ENCODE peak calls at places on chromosomes 2 and 18, in ten cellular contexts. One of them, this sample, is unnamed.

GRCh38 chr2:391658-392170 is 103.8 kb upstream of the ALKAL2 start:
- DNase-seq in GM06990: no peak
- DNase-seq in GM12865: no peak
- DNase-seq in right lobe of liver: no peak
- DNase-seq in SK-N-SH: no peak
- DNase-seq in chondrocyte: no peak
- DNase-seq in kidney epithelial cell: no peak
- DNase-seq in HFF-Myc: no peak
- DNase-seq in H1: no peak
- DNase-seq in upper lobe of left lung: no peak
- DNase-seq in this sample: no peak

GRCh38 chr2:224126001-224126400 is 86.9 kb upstream of the SERPINE2 start:
- DNase-seq in kidney epithelial cell: no peak
- DNase-seq in H1: no peak
- DNase-seq in upper lobe of left lung: peak
- DNase-seq in HFF-Myc: no peak
- DNase-seq in SK-N-SH: no peak
- DNase-seq in right lobe of liver: no peak
- DNase-seq in GM12865: no peak
- DNase-seq in GM06990: no peak
- DNase-seq in chondrocyte: no peak
- DNase-seq in this sample: no peak

GRCh38 chr18:76566987-76567386 is 71.9 kb upstream of the ZNF516 start:
- DNase-seq in SK-N-SH: no peak
- DNase-seq in chondrocyte: no peak
- DNase-seq in GM06990: no peak
- DNase-seq in GM12865: no peak
- DNase-seq in kidney epithelial cell: no peak
- DNase-seq in right lobe of liver: no peak
- DNase-seq in HFF-Myc: no peak
- DNase-seq in H1: no peak
- DNase-seq in upper lobe of left lung: no peak
- DNase-seq in this sample: no peak

GRCh38 chr2:22213237-22213636 is 1089.5 kb downstream of the TDRD15 start:
- DNase-seq in chondrocyte: no peak
- DNase-seq in kidney epithelial cell: no peak
- DNase-seq in SK-N-SH: no peak
- DNase-seq in H1: no peak
- DNase-seq in GM06990: no peak
- DNase-seq in right lobe of liver: no peak
- DNase-seq in upper lobe of left lung: no peak
- DNase-seq in HFF-Myc: no peak
- DNase-seq in GM12865: no peak
- DNase-seq in this sample: peak

GRCh38 chr2:30807249-30807648 is at the start of gene CAPN13:
- DNase-seq in SK-N-SH: no peak
- DNase-seq in H1: peak
- DNase-seq in GM06990: no peak
- DNase-seq in HFF-Myc: no peak
- DNase-seq in chondrocyte: no peak
- DNase-seq in GM12865: no peak
- DNase-seq in right lobe of liver: no peak
- DNase-seq in kidney epithelial cell: peak
- DNase-seq in upper lobe of left lung: no peak
- DNase-seq in this sample: no peak

GRCh38 chr2:38315707-38316333 is 61.3 kb downstream of the ATL2 start:
- DNase-seq in H1: no peak
- DNase-seq in GM06990: no peak
- DNase-seq in kidney epithelial cell: no peak
- DNase-seq in GM12865: peak
- DNase-seq in chondrocyte: no peak
- DNase-seq in HFF-Myc: peak
- DNase-seq in right lobe of liver: no peak
- DNase-seq in SK-N-SH: peak
- DNase-seq in upper lobe of left lung: no peak
- DNase-seq in this sample: no peak

GRCh38 chr2:47675196-47675825 is 107.6 kb upstream of the MSH6 start:
- DNase-seq in H1: no peak
- DNase-seq in right lobe of liver: no peak
- DNase-seq in chondrocyte: no peak
- DNase-seq in SK-N-SH: no peak
- DNase-seq in GM06990: no peak
- DNase-seq in GM12865: no peak
- DNase-seq in kidney epithelial cell: no peak
- DNase-seq in HFF-Myc: no peak
- DNase-seq in upper lobe of left lung: no peak
- DNase-seq in this sample: no peak

GRCh38 chr2:57880967-57881366 is 165.6 kb upstream of the VRK2 start:
- DNase-seq in GM12865: no peak
- DNase-seq in GM06990: no peak
- DNase-seq in HFF-Myc: no peak
- DNase-seq in SK-N-SH: no peak
- DNase-seq in kidney epithelial cell: no peak
- DNase-seq in H1: no peak
- DNase-seq in upper lobe of left lung: peak
- DNase-seq in chondrocyte: no peak
- DNase-seq in right lobe of liver: no peak
- DNase-seq in this sample: no peak

GRCh38 chr2:33437815-33438214 is 38.6 kb upstream of the RASGRP3 start:
- DNase-seq in HFF-Myc: no peak
- DNase-seq in H1: no peak
- DNase-seq in GM12865: no peak
- DNase-seq in right lobe of liver: no peak
- DNase-seq in SK-N-SH: no peak
- DNase-seq in kidney epithelial cell: no peak
- DNase-seq in chondrocyte: no peak
- DNase-seq in GM06990: no peak
- DNase-seq in upper lobe of left lung: no peak
- DNase-seq in this sample: no peak

GRCh38 chr2:201568217-201568820 is 75.0 kb downstream of the TMEM237 start:
- DNase-seq in H1: no peak
- DNase-seq in GM06990: no peak
- DNase-seq in chondrocyte: no peak
- DNase-seq in SK-N-SH: no peak
- DNase-seq in HFF-Myc: no peak
- DNase-seq in upper lobe of left lung: no peak
- DNase-seq in right lobe of liver: no peak
- DNase-seq in GM12865: no peak
- DNase-seq in kidney epithelial cell: no peak
- DNase-seq in this sample: no peak

GRCh38 chr2:241111443-241111810 is 9.3 kb upstream of the MTERF4 start:
- DNase-seq in chondrocyte: no peak
- DNase-seq in GM06990: peak
- DNase-seq in HFF-Myc: no peak
- DNase-seq in kidney epithelial cell: no peak
- DNase-seq in right lobe of liver: peak
- DNase-seq in GM12865: peak
- DNase-seq in upper lobe of left lung: peak
- DNase-seq in SK-N-SH: no peak
- DNase-seq in H1: no peak
- DNase-seq in this sample: no peak

GRCh38 chr2:26521054-26521912 is 43.4 kb upstream of the OTOF start:
- DNase-seq in upper lobe of left lung: no peak
- DNase-seq in GM06990: no peak
- DNase-seq in SK-N-SH: peak
- DNase-seq in kidney epithelial cell: no peak
- DNase-seq in HFF-Myc: no peak
- DNase-seq in GM12865: peak
- DNase-seq in right lobe of liver: no peak
- DNase-seq in H1: peak
- DNase-seq in chondrocyte: no peak
- DNase-seq in this sample: peak

GRCh38 chr2:239596792-239597191 is 196.0 kb upstream of the HDAC4 start:
- DNase-seq in GM06990: no peak
- DNase-seq in GM12865: no peak
- DNase-seq in right lobe of liver: no peak
- DNase-seq in upper lobe of left lung: no peak
- DNase-seq in SK-N-SH: no peak
- DNase-seq in kidney epithelial cell: no peak
- DNase-seq in HFF-Myc: no peak
- DNase-seq in chondrocyte: no peak
- DNase-seq in H1: no peak
- DNase-seq in this sample: no peak

GRCh38 chr18:50138181-50139064 is 56.5 kb downstream of the MYO5B start:
- DNase-seq in GM12865: no peak
- DNase-seq in SK-N-SH: no peak
- DNase-seq in chondrocyte: no peak
- DNase-seq in GM06990: no peak
- DNase-seq in upper lobe of left lung: peak
- DNase-seq in H1: no peak
- DNase-seq in HFF-Myc: no peak
- DNase-seq in right lobe of liver: no peak
- DNase-seq in kidney epithelial cell: no peak
- DNase-seq in this sample: no peak

GRCh38 chr2:16584094-16584493 is 81.5 kb downstream of the CYRIA start:
- DNase-seq in GM06990: no peak
- DNase-seq in H1: no peak
- DNase-seq in SK-N-SH: no peak
- DNase-seq in GM12865: no peak
- DNase-seq in right lobe of liver: no peak
- DNase-seq in HFF-Myc: no peak
- DNase-seq in chondrocyte: no peak
- DNase-seq in kidney epithelial cell: no peak
- DNase-seq in upper lobe of left lung: no peak
- DNase-seq in this sample: no peak

DNA sequence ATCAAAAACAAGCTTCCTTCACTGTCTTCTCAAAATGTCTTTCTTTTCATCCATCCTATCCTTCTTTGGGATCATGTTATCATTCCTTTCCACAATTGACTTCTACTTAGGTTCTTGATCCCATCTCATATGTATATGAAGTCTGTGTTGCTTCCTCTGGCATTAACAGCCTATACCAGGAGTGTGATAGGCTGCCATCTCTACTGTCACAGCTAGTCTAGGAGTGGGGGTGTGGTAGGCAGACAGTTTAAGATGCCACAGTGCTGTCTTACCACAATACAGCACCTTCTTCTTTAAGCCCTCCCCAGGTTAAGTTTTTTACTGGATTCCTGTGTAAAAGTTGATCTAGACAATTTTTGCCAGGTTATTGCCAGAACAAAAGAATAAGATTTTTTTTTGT is 3.7 kb upstream of the HTR2B start:
- DNase-seq in SK-N-SH: no peak
- DNase-seq in GM06990: no peak
- DNase-seq in kidney epithelial cell: no peak
- DNase-seq in GM12865: no peak
- DNase-seq in HFF-Myc: no peak
- DNase-seq in chondrocyte: no peak
- DNase-seq in right lobe of liver: no peak
- DNase-seq in H1: no peak
- DNase-seq in upper lobe of left lung: no peak
- DNase-seq in this sample: no peak
- TF ChIP-seq CTCF in SK-N-SH: no peak
- TF ChIP-seq CTCF in GM06990: no peak
- TF ChIP-seq CTCF in kidney epithelial cell: no peak
- TF ChIP-seq CTCF in GM12865: no peak
- TF ChIP-seq CTCF in HFF-Myc: no peak
- TF ChIP-seq CTCF in chondrocyte: no peak
- TF ChIP-seq CTCF in right lobe of liver: no peak
- TF ChIP-seq CTCF in H1: no peak
- TF ChIP-seq CTCF in upper lobe of left lung: no peak
- TF ChIP-seq CTCF in this sample: no peak

GRCh38 chr2:45301307-45302010 is 292.2 kb upstream of the SIX2 start:
- DNase-seq in SK-N-SH: no peak
- DNase-seq in H1: no peak
- DNase-seq in upper lobe of left lung: no peak
- DNase-seq in right lobe of liver: no peak
- DNase-seq in kidney epithelial cell: no peak
- DNase-seq in GM06990: no peak
- DNase-seq in GM12865: no peak
- DNase-seq in chondrocyte: no peak
- DNase-seq in HFF-Myc: no peak
- DNase-seq in this sample: no peak
- TF ChIP-seq CTCF in SK-N-SH: no peak
- TF ChIP-seq CTCF in H1: no peak
- TF ChIP-seq CTCF in upper lobe of left lung: no peak
- TF ChIP-seq CTCF in right lobe of liver: no peak
- TF ChIP-seq CTCF in kidney epithelial cell: no peak
- TF ChIP-seq CTCF in GM06990: no peak
- TF ChIP-seq CTCF in GM12865: no peak
- TF ChIP-seq CTCF in chondrocyte: no peak
- TF ChIP-seq CTCF in HFF-Myc: no peak
- TF ChIP-seq CTCF in this sample: no peak

GRCh38 chr2:198930170-198930569 is 527.6 kb downstream of the SATB2 start:
- DNase-seq in right lobe of liver: no peak
- DNase-seq in upper lobe of left lung: no peak
- DNase-seq in H1: peak
- DNase-seq in HFF-Myc: no peak
- DNase-seq in GM12865: no peak
- DNase-seq in GM06990: no peak
- DNase-seq in kidney epithelial cell: no peak
- DNase-seq in SK-N-SH: no peak
- DNase-seq in chondrocyte: no peak
- DNase-seq in this sample: no peak
- TF ChIP-seq CTCF in right lobe of liver: no peak
- TF ChIP-seq CTCF in upper lobe of left lung: no peak
- TF ChIP-seq CTCF in H1: peak
- TF ChIP-seq CTCF in HFF-Myc: no peak
- TF ChIP-seq CTCF in GM12865: peak
- TF ChIP-seq CTCF in GM06990: peak
- TF ChIP-seq CTCF in kidney epithelial cell: peak
- TF ChIP-seq CTCF in SK-N-SH: no peak
- TF ChIP-seq CTCF in chondrocyte: peak
- TF ChIP-seq CTCF in this sample: peak

GRCh38 chr2:64905338-64906024 is 83.7 kb upstream of the SLC1A4 start:
- DNase-seq in GM06990: no peak
- DNase-seq in chondrocyte: no peak
- DNase-seq in HFF-Myc: no peak
- DNase-seq in right lobe of liver: peak
- DNase-seq in upper lobe of left lung: no peak
- DNase-seq in GM12865: peak
- DNase-seq in H1: no peak
- DNase-seq in SK-N-SH: no peak
- DNase-seq in kidney epithelial cell: no peak
- DNase-seq in this sample: no peak

GRCh38 chr2:64904405-64905329 is 84.5 kb upstream of the SLC1A4 start:
- DNase-seq in chondrocyte: no peak
- DNase-seq in H1: no peak
- DNase-seq in kidney epithelial cell: no peak
- DNase-seq in upper lobe of left lung: no peak
- DNase-seq in GM06990: no peak
- DNase-seq in SK-N-SH: no peak
- DNase-seq in right lobe of liver: no peak
- DNase-seq in GM12865: peak
- DNase-seq in HFF-Myc: no peak
- DNase-seq in this sample: no peak

GRCh38 chr2:64910972-64911433 is 78.2 kb upstream of the SLC1A4 start:
- DNase-seq in HFF-Myc: no peak
- DNase-seq in H1: no peak
- DNase-seq in kidney epithelial cell: no peak
- DNase-seq in SK-N-SH: no peak
- DNase-seq in chondrocyte: no peak
- DNase-seq in right lobe of liver: no peak
- DNase-seq in GM06990: no peak
- DNase-seq in upper lobe of left lung: no peak
- DNase-seq in GM12865: peak
- DNase-seq in this sample: no peak

GRCh38 chr2:64908406-64908805 is 80.8 kb upstream of the SLC1A4 start:
- DNase-seq in SK-N-SH: no peak
- DNase-seq in GM12865: no peak
- DNase-seq in kidney epithelial cell: no peak
- DNase-seq in HFF-Myc: no peak
- DNase-seq in chondrocyte: no peak
- DNase-seq in upper lobe of left lung: no peak
- DNase-seq in right lobe of liver: no peak
- DNase-seq in H1: no peak
- DNase-seq in GM06990: no peak
- DNase-seq in this sample: no peak

GRCh38 chr2:64906853-64907536 is 82.2 kb upstream of the SLC1A4 start:
- DNase-seq in kidney epithelial cell: no peak
- DNase-seq in HFF-Myc: no peak
- DNase-seq in GM06990: no peak
- DNase-seq in SK-N-SH: no peak
- DNase-seq in right lobe of liver: no peak
- DNase-seq in H1: no peak
- DNase-seq in upper lobe of left lung: no peak
- DNase-seq in GM12865: no peak
- DNase-seq in chondrocyte: no peak
- DNase-seq in this sample: no peak
- TF ChIP-seq CTCF in kidney epithelial cell: no peak
- TF ChIP-seq CTCF in HFF-Myc: no peak
- TF ChIP-seq CTCF in GM06990: no peak
- TF ChIP-seq CTCF in SK-N-SH: no peak
- TF ChIP-seq CTCF in right lobe of liver: no peak
- TF ChIP-seq CTCF in H1: no peak
- TF ChIP-seq CTCF in upper lobe of left lung: no peak
- TF ChIP-seq CTCF in GM12865: no peak
- TF ChIP-seq CTCF in chondrocyte: no peak
- TF ChIP-seq CTCF in this sample: no peak

This sample was measured in BE2C.